ENCODE peak calls at places on chromosomes 2 and 18, in six cellular contexts. V, B, U, N, E and L are unnamed samples.

GRCh38 chr2:109242654-109243331 is 113.8 kb downstream of the SH3RF3 start:
- DNase-seq in E (no peak), B (no peak), U (peak; percentile 76), N (no peak), V (peak; percentile 62), L (no peak)

GRCh38 chr2:227871375-227871788 is at the start of gene DAW1:
- DNase-seq in V (peak; percentile 84), N (no peak), U (peak; percentile 67), E (peak; percentile 70), B (peak; percentile 21), L (peak; percentile 66)

GRCh38 chr2:211591456-211591855 is 947.1 kb downstream of the ERBB4 start:
- DNase-seq in N (no peak), E (no peak), V (no peak), U (no peak), B (no peak), L (no peak)

GRCh38 chr2:142557391-142557790 is 320.1 kb upstream of the KYNU start:
- DNase-seq in E (no peak), B (no peak), V (no peak), N (no peak), U (no peak), L (no peak)

GRCh38 chr2:120562218-120563005 is 173.3 kb upstream of the GLI2 start:
- DNase-seq in E (no peak), B (no peak), V (no peak), U (no peak), N (no peak), L (no peak)

GRCh38 chr2:215870986-215871385 is 142.4 kb downstream of the MREG start:
- DNase-seq in V (no peak), N (peak; percentile 37), U (no peak), E (no peak), B (peak; percentile 34), L (peak; percentile 16)

GRCh38 chr2:172704072-172704936 is 31.3 kb upstream of the RAPGEF4 start:
- DNase-seq in V (no peak), E (no peak), B (peak; percentile 55), N (peak; percentile 54), U (no peak), L (peak; percentile 12)

GRCh38 chr2:34003795-34004194 is 404.7 kb upstream of the FAM98A start:
- DNase-seq in N (peak; percentile 19), B (no peak), V (no peak), U (no peak), E (no peak), L (peak; percentile 3)

GRCh38 chr2:23658466-23658942 is 268.4 kb downstream of the ATAD2B start:
- DNase-seq in U (peak; percentile 60), B (peak; percentile 91), N (no peak), V (no peak), E (no peak), L (peak; percentile 16)

GRCh38 chr2:16190446-16191270 is 250.3 kb downstream of the MYCN start:
- DNase-seq in B (no peak), V (no peak), E (no peak), U (no peak), N (no peak), L (no peak)

GRCh38 chr2:16036951-16037350 is 96.6 kb downstream of the MYCN start:
- DNase-seq in N (no peak), V (no peak), U (no peak), E (no peak), B (no peak), L (no peak)

GRCh38 chr2:8506771-8507170 is 175.1 kb upstream of the ID2 start:
- DNase-seq in U (no peak), E (no peak), N (no peak), V (peak; percentile 9), B (no peak), L (no peak)

GRCh38 chr2:102615620-102616436 is 3.5 kb upstream of the SLC9A2 start:
- DNase-seq in E (peak; percentile 28), N (peak; percentile 72), U (peak; percentile 78), B (peak; percentile 60), V (peak; percentile 77), L (peak; percentile 76)

GRCh38 chr2:173051463-173051862 is 24.2 kb upstream of the MAP3K20 start:
- DNase-seq in E (no peak), N (peak; percentile 72), B (no peak), V (no peak), U (no peak), L (no peak)

GRCh38 chr2:46344696-46345095 is 47.5 kb downstream of the EPAS1 start:
- DNase-seq in V (no peak), U (no peak), B (no peak), E (no peak), N (no peak), L (no peak)

GRCh38 chr2:85935170-85935745 is 46.5 kb upstream of the ST3GAL5 start:
- DNase-seq in N (no peak), B (no peak), V (no peak), U (no peak), E (no peak), L (no peak)

GRCh38 chr2:137865954-137866540 is 98.2 kb upstream of the HNMT start:
- DNase-seq in E (no peak), U (no peak), B (peak; percentile 77), N (peak; percentile 67), V (no peak), L (peak; percentile 66)

GRCh38 chr2:46858697-46859080 is 56.9 kb downstream of the MCFD2 start:
- DNase-seq in U (no peak), V (no peak), B (no peak), N (no peak), E (no peak), L (no peak)

GRCh38 chr18:50312296-50313030 is 25.0 kb upstream of the CXXC1 start:
- DNase-seq in U (no peak), N (no peak), V (no peak), E (no peak), B (no peak), L (peak; percentile 91)

GRCh38 chr2:42566006-42566405 is 2.4 kb upstream of the MTA3 start:
- DNase-seq in N (peak; percentile 87), B (no peak), E (no peak), U (no peak), V (no peak), L (no peak)

GRCh38 chr18:53796042-53796729 is 428.3 kb downstream of the MBD2 start:
- DNase-seq in U (peak; percentile 34), E (no peak), V (no peak), B (peak; percentile 1), N (peak; percentile 60), L (peak; percentile 37)

GRCh38 chr2:207768891-207769596 is 662 bp downstream of the FZD5 start:
- DNase-seq in N (peak; percentile 55), B (peak; percentile 32), U (no peak), E (no peak), V (peak; percentile 74), L (peak; percentile 35)

GRCh38 chr2:39059366-39059952 is 61.4 kb downstream of the SOS1 start:
- DNase-seq in N (peak; percentile 69), U (no peak), E (no peak), V (no peak), B (peak; percentile 62), L (peak; percentile 68)

DNA sequence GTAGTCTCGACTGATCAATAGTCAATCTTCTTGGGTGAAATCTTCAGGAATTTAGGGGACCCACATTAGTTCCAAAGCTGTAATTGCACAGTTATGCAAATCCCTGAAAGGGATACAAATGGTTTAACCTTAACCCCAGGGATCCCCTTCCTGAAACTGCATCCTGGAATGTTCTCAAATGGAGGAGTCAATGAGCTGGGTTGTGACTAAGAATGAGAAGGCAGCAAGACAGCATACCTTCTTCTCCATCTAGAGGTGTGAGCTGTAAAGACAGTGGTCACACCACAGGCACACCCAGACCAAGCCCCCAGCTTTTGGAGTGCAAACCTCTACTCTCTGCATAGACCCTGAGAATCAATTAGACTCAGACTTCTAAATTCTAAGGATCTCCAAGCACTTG is 164.7 kb upstream of the MEIS1 start:
- DNase-seq in E (no peak), V (no peak), B (no peak), U (no peak), N (no peak), L (no peak)
- TF ChIP-seq CTCF in E (no peak), V (no peak), B (no peak), U (no peak), N (no peak), L (no peak)

DNA sequence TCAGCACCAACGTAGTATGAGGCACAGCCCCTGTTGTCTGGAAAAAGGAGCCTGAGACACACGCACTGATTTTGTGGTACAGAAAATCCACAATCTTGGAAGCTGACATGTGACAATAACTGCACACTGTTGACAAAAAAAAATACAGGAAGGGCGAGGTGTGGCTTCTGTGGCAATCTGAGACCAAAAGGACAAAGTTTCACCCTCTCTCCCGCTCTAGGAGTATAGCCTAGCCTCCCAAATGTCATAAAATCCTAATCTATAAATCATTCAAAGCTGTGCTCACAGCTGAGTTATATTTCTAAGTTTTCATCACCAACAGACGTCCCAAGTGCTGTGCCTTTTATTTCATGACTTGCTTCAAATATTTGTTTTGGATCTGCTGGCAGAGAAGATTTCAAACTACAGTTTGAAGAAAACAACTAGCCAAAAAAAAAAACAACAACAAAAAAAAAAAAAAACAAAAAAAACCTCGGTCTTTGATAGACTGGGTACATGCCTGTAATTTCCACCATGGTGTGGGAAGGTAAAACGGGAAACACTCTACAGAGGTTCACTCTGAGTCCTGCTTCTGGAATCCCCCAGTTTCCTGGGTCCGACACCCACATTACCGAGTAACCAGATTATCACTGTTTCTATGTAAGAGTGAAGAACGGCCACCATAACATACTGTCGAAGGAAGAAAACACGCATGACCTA is 61.0 kb downstream of the C2orf76 start:
- DNase-seq in N (no peak), E (no peak), U (no peak), B (no peak), V (no peak), L (no peak)
- H3K4me3 ChIP-seq in N (no peak overlapping the region), E (peak overlapping the region; percentile 38), U (peak overlapping the region; percentile 64), B (no peak overlapping the region), V (no peak overlapping the region), L (no peak overlapping the region)

DNA sequence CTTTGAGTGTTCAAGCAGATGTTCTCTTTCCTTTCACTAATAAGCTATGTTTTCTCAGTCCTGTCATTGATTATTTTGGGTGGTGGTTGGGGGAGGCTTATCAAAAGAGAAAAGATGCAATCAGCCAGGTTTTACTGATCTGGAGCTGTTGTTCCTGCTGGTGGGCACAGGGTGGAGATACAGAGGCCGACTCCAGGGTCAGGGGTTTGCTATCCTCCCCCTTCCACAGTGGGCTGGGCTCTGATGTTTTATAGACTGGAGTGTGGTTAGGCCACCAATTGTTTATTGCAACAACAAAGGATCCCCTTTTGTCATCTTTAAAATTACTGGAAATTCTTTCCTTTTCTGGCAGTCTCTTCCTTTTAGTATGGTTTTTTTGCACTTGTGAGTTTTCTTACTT is 120.5 kb downstream of the TANC1 start:
- DNase-seq in N (peak; percentile 59), V (no peak), U (no peak), B (no peak), E (no peak), L (no peak)
- TF ChIP-seq CTCF in N (no peak), V (no peak), U (no peak), B (no peak), E (peak; percentile 23), L (no peak)

GRCh38 chr2:233353769-233354499 is at the start of gene DGKD:
- DNase-seq in B (peak; percentile 79), V (peak; percentile 85), U (peak; percentile 82), N (peak; percentile 69), E (peak; percentile 75), L (peak; percentile 88)

GRCh38 chr2:233354500-233354924 is 218 bp downstream of the DGKD start:
- DNase-seq in B (no peak), N (no peak), U (no peak), E (no peak), V (no peak), L (no peak)

GRCh38 chr2:233354971-233355574 is 779 bp downstream of the DGKD start:
- DNase-seq in N (peak; percentile 61), E (peak; percentile 33), B (no peak), V (peak; percentile 77), U (no peak), L (peak; percentile 27)

GRCh38 chr2:233356546-233357308 is 2.4 kb downstream of the DGKD start:
- DNase-seq in E (no peak), B (no peak), V (peak; percentile 52), U (no peak), N (peak; percentile 67), L (peak; percentile 44)

GRCh38 chr2:233355916-233356315 is 1.6 kb downstream of the DGKD start:
- DNase-seq in U (no peak), V (peak; percentile 9), N (no peak), E (no peak), B (no peak), L (no peak)
- H3K4me3 ChIP-seq in U (peak overlapping the region; percentile 75), V (peak overlapping the region; percentile 68), N (peak overlapping the region; percentile 77), E (peak overlapping the region; percentile 83), B (peak overlapping the region; percentile 91), L (peak overlapping the region; percentile 72)